ENCODE peak calls at places on chromosomes 6 and 20, in five cellular contexts. One of them, this sample, is unnamed. For H3K9me3, the result is how much of the 10 kb centered on the place peaks cover.

GRCh38 chr20:22385602-22386299 is 198.6 kb downstream of the FOXA2 start:
- DNase-seq in left lung: no peak
- DNase-seq in neural progenitor cell: peak
- DNase-seq in body of pancreas: peak
- DNase-seq in heart right ventricle: no peak
- DNase-seq in this sample: no peak

GRCh38 chr6:90350689-90351554 is 54.3 kb upstream of the BACH2 start:
- DNase-seq in left lung: peak
- DNase-seq in neural progenitor cell: no peak
- DNase-seq in body of pancreas: peak
- DNase-seq in heart right ventricle: no peak
- DNase-seq in this sample: peak

GRCh38 chr6:149264629-149265028 is 52.9 kb upstream of the TAB2 start:
- DNase-seq in left lung: no peak
- DNase-seq in neural progenitor cell: peak
- DNase-seq in body of pancreas: no peak
- DNase-seq in heart right ventricle: no peak
- DNase-seq in this sample: no peak

GRCh38 chr6:144582939-144583613 is 297.9 kb downstream of the UTRN start:
- DNase-seq in left lung: peak
- DNase-seq in neural progenitor cell: peak
- DNase-seq in body of pancreas: peak
- DNase-seq in heart right ventricle: peak
- DNase-seq in this sample: no peak

GRCh38 chr20:17878069-17878911 is 90.3 kb downstream of the SNX5 start:
- DNase-seq in left lung: peak
- DNase-seq in neural progenitor cell: no peak
- DNase-seq in body of pancreas: no peak
- DNase-seq in heart right ventricle: no peak
- DNase-seq in this sample: peak

GRCh38 chr6:43076928-43077809 is 1.1 kb downstream of the PTK7 start:
- DNase-seq in left lung: no peak
- DNase-seq in neural progenitor cell: peak
- DNase-seq in body of pancreas: peak
- DNase-seq in heart right ventricle: no peak
- DNase-seq in this sample: no peak

GRCh38 chr6:73580247-73581149 is 59.7 kb upstream of the EEF1A1 start:
- DNase-seq in left lung: peak
- DNase-seq in neural progenitor cell: peak
- DNase-seq in body of pancreas: peak
- DNase-seq in heart right ventricle: peak
- DNase-seq in this sample: peak

GRCh38 chr6:130968486-130968885 is 94.6 kb downstream of the EPB41L2 start:
- DNase-seq in left lung: no peak
- DNase-seq in neural progenitor cell: peak
- DNase-seq in body of pancreas: no peak
- DNase-seq in heart right ventricle: no peak
- DNase-seq in this sample: no peak

GRCh38 chr20:21101453-21102251 is 4.5 kb downstream of the LINC00237 start:
- DNase-seq in left lung: no peak
- DNase-seq in neural progenitor cell: peak
- DNase-seq in body of pancreas: peak
- DNase-seq in heart right ventricle: no peak
- DNase-seq in this sample: no peak

GRCh38 chr6:20757761-20758160 is 223.5 kb downstream of the CDKAL1 start:
- DNase-seq in left lung: no peak
- DNase-seq in neural progenitor cell: no peak
- DNase-seq in body of pancreas: no peak
- DNase-seq in heart right ventricle: no peak
- DNase-seq in this sample: no peak

GRCh38 chr20:12660918-12661317 is 347.9 kb upstream of the SPTLC3 start:
- DNase-seq in left lung: no peak
- DNase-seq in neural progenitor cell: peak
- DNase-seq in body of pancreas: peak
- DNase-seq in heart right ventricle: no peak
- DNase-seq in this sample: no peak

GRCh38 chr6:43076093-43076927 is at the start of gene PTK7:
- DNase-seq in left lung: peak
- DNase-seq in neural progenitor cell: peak
- DNase-seq in body of pancreas: peak
- DNase-seq in heart right ventricle: no peak
- DNase-seq in this sample: no peak

GRCh38 chr6:158356586-158357546 is 44.6 kb downstream of the TULP4 start:
- DNase-seq in left lung: no peak
- DNase-seq in neural progenitor cell: no peak
- DNase-seq in body of pancreas: no peak
- DNase-seq in heart right ventricle: no peak
- DNase-seq in this sample: no peak

GRCh38 chr6:119426619-119427018 is 77.1 kb upstream of the MAN1A1 start:
- DNase-seq in left lung: no peak
- DNase-seq in neural progenitor cell: no peak
- DNase-seq in body of pancreas: peak
- DNase-seq in heart right ventricle: no peak
- DNase-seq in this sample: no peak

GRCh38 chr6:12001004-12001705 is 11.0 kb upstream of the HIVEP1 start:
- DNase-seq in left lung: no peak
- DNase-seq in neural progenitor cell: no peak
- DNase-seq in body of pancreas: peak
- DNase-seq in heart right ventricle: no peak
- DNase-seq in this sample: peak

GRCh38 chr6:160790028-160790792 is 88.2 kb downstream of the PLG start:
- DNase-seq in left lung: no peak
- DNase-seq in neural progenitor cell: peak
- DNase-seq in body of pancreas: no peak
- DNase-seq in heart right ventricle: no peak
- DNase-seq in this sample: no peak

GRCh38 chr20:31237763-31238162 is 19.7 kb upstream of the DEFB115 start:
- DNase-seq in left lung: no peak
- DNase-seq in neural progenitor cell: no peak
- DNase-seq in body of pancreas: no peak
- DNase-seq in heart right ventricle: no peak
- DNase-seq in this sample: no peak
- H3K9me3 ChIP-seq in left lung: half or more
- H3K9me3 ChIP-seq in neural progenitor cell: half or more
- H3K9me3 ChIP-seq in body of pancreas: under half
- H3K9me3 ChIP-seq in heart right ventricle: under half
- H3K9me3 ChIP-seq in this sample: half or more

DNA sequence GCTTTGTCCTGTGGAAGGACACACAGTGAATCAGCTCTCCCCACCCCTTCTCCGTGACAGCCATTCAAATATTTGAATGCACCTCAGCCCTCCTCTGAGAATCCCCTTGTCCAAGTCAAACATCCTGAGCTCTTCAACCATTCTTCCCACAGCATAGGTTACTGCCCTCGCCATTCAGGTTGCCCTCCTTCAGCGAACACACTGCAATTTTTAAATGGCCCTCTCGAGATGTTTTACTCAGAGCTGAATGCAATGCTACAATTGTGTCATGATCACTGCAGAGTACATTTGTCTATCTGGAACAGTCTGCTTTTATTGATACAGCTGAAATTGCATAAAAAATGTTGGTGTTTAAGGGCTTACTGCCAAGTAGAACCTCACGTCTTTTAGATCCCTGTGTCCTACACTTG is 48.9 kb downstream of the SLC2A12 start:
- DNase-seq in left lung: no peak
- DNase-seq in neural progenitor cell: peak
- DNase-seq in body of pancreas: no peak
- DNase-seq in heart right ventricle: no peak
- DNase-seq in this sample: no peak
- H3K9me3 ChIP-seq in left lung: under half
- H3K9me3 ChIP-seq in neural progenitor cell: under half
- H3K9me3 ChIP-seq in body of pancreas: under half
- H3K9me3 ChIP-seq in heart right ventricle: under half
- H3K9me3 ChIP-seq in this sample: under half

DNA sequence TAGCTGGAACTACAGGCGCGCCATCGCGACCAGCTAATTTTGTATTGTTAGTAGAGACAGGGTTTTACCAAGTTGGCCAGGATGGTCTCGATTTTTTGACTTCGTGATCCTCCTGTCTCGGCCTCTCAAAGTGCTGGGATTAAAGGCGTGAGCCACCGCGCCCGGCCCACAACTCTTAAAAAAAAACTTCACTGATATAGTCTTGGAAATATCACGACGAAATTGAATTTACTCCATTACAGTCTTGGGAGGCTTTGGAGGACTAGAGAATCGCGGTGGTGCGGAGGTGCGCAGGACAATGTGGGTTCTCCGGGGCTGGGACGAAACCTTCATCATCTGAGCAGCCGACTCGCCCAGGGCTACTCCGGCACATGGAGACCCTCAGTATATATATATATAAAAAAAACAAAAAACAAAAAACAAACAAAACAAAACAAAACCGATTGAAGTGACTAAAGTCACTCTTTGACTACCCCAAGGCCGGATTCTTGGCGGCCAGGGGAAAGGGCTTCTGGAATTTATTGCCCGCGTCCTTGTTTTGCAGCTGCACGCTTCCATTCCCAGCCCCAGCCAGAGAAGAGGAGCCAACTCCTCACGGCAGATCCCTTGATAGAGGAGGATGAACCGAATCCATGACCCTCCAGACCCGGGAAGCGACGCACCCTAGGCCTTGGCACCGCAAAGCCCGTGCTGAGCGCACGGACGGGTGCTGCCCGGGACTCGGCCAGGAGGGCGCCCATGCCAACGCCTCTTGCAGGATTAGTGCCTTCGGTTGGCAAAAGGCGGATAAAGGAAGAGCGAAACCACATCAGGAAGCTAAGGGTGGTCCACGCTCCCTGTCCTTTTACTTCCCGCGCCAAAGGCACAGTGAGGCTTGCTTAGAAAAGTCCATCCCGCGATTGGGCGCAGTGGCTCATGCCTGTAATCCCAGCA is 1.7 kb upstream of the GCM2 start:
- DNase-seq in left lung: no peak
- DNase-seq in neural progenitor cell: peak
- DNase-seq in body of pancreas: no peak
- DNase-seq in heart right ventricle: no peak
- DNase-seq in this sample: no peak
- H3K9me3 ChIP-seq in left lung: under half
- H3K9me3 ChIP-seq in neural progenitor cell: under half
- H3K9me3 ChIP-seq in body of pancreas: under half
- H3K9me3 ChIP-seq in heart right ventricle: under half
- H3K9me3 ChIP-seq in this sample: under half

GRCh38 chr20:46501961-46502360 is 11.4 kb downstream of the ZNF334 start:
- DNase-seq in left lung: no peak
- DNase-seq in neural progenitor cell: no peak
- DNase-seq in body of pancreas: no peak
- DNase-seq in heart right ventricle: no peak
- DNase-seq in this sample: no peak

GRCh38 chr20:46505501-46505900 is 7.9 kb downstream of the ZNF334 start:
- DNase-seq in left lung: no peak
- DNase-seq in neural progenitor cell: no peak
- DNase-seq in body of pancreas: no peak
- DNase-seq in heart right ventricle: no peak
- DNase-seq in this sample: no peak

GRCh38 chr20:46501337-46501942 is 11.9 kb downstream of the ZNF334 start:
- DNase-seq in left lung: no peak
- DNase-seq in neural progenitor cell: no peak
- DNase-seq in body of pancreas: no peak
- DNase-seq in heart right ventricle: no peak
- DNase-seq in this sample: no peak
- H3K9me3 ChIP-seq in left lung: half or more
- H3K9me3 ChIP-seq in neural progenitor cell: half or more
- H3K9me3 ChIP-seq in body of pancreas: under half
- H3K9me3 ChIP-seq in heart right ventricle: under half
- H3K9me3 ChIP-seq in this sample: under half

GRCh38 chr20:51880188-51880587 is 77.9 kb upstream of the SALL4 start:
- DNase-seq in left lung: no peak
- DNase-seq in neural progenitor cell: no peak
- DNase-seq in body of pancreas: no peak
- DNase-seq in heart right ventricle: no peak
- DNase-seq in this sample: no peak
- H3K9me3 ChIP-seq in left lung: under half
- H3K9me3 ChIP-seq in neural progenitor cell: under half
- H3K9me3 ChIP-seq in body of pancreas: under half
- H3K9me3 ChIP-seq in heart right ventricle: under half
- H3K9me3 ChIP-seq in this sample: under half

GRCh38 chr6:106811088-106811686 is 163.3 kb downstream of the CD24 start:
- DNase-seq in left lung: no peak
- DNase-seq in neural progenitor cell: no peak
- DNase-seq in body of pancreas: no peak
- DNase-seq in heart right ventricle: no peak
- DNase-seq in this sample: no peak
- H3K9me3 ChIP-seq in left lung: half or more
- H3K9me3 ChIP-seq in neural progenitor cell: under half
- H3K9me3 ChIP-seq in body of pancreas: under half
- H3K9me3 ChIP-seq in heart right ventricle: under half
- H3K9me3 ChIP-seq in this sample: under half

GRCh38 chr20:29319725-29320124 is 1937.7 kb upstream of the DEFB115 start:
- DNase-seq in left lung: no peak
- DNase-seq in neural progenitor cell: no peak
- DNase-seq in body of pancreas: no peak
- DNase-seq in heart right ventricle: no peak
- DNase-seq in this sample: no peak
- H3K9me3 ChIP-seq in left lung: under half
- H3K9me3 ChIP-seq in neural progenitor cell: under half
- H3K9me3 ChIP-seq in body of pancreas: under half
- H3K9me3 ChIP-seq in heart right ventricle: under half
- H3K9me3 ChIP-seq in this sample: under half